ENCODE peak calls at places on chromosomes 5 and 9, in nine cellular contexts. N is neuronal stem cell; P is mammary epithelial cell; K is substantia nigra; F is ureter; T is glomerular endothelial cell; H is dorsolateral prefrontal cortex; I is activated naive CD4-positive, alpha-beta T cell; B is activated CD4-positive, alpha-beta T cell treated with anti-CD3 and anti-CD28 coated beads for 24 hours. C is an unnamed sample.

GRCh38 chr5:35753500-35753899 is 103.2 kb upstream of the IL7R start:
- DNase-seq in B (no peak), K (no peak), F (no peak), I (no peak), N (no peak), T (no peak), H (no peak), P (no peak), C (no peak)

GRCh38 chr9:86321373-86321772 is 32.8 kb downstream of the TUT7 start:
- DNase-seq in T (no peak), K (no peak), N (no peak), B (no peak), H (no peak), P (peak; percentile 48), F (no peak), I (no peak), C (no peak)

GRCh38 chr9:91825866-91826265 is 124.2 kb downstream of the ROR2 start:
- DNase-seq in H (no peak), B (no peak), N (no peak), K (no peak), T (no peak), P (no peak), I (no peak), F (no peak), C (no peak)

GRCh38 chr9:94801685-94802084 is 75.2 kb downstream of the AOPEP start:
- DNase-seq in N (no peak), T (no peak), H (no peak), I (no peak), F (no peak), K (no peak), B (no peak), P (peak; percentile 29), C (no peak)

GRCh38 chr5:126676195-126676624 is 75.5 kb downstream of the PHAX start:
- DNase-seq in H (no peak), B (peak; percentile 40), F (peak; percentile 70), N (peak; percentile 46), I (peak; percentile 32), T (no peak), P (peak; percentile 57), K (peak; percentile 9), C (peak; percentile 32)

GRCh38 chr5:73644385-73644963 is 18.5 kb downstream of the ARHGEF28 start:
- DNase-seq in K (no peak), B (no peak), N (no peak), F (no peak), T (no peak), I (no peak), H (no peak), P (no peak), C (no peak)

GRCh38 chr9:34646211-34647083 is at the start of gene GALT:
- DNase-seq in P (peak; percentile 85), B (peak; percentile 98), I (peak; percentile 93), F (peak; percentile 96), H (peak; percentile 82), T (no peak), K (peak; percentile 89), N (peak; percentile 83), C (peak; percentile 95)

GRCh38 chr9:105401651-105402050 is 46.2 kb upstream of the FSD1L start:
- DNase-seq in T (no peak), B (no peak), P (no peak), N (no peak), H (no peak), K (no peak), I (no peak), F (no peak), C (no peak)

GRCh38 chr5:16809816-16810502 is 126.1 kb downstream of the MYO10 start:
- DNase-seq in P (no peak), N (no peak), B (no peak), T (no peak), F (no peak), I (no peak), K (no peak), H (no peak), C (no peak)

GRCh38 chr5:160269017-160269416 is 39.7 kb downstream of the FABP6 start:
- DNase-seq in N (no peak), P (peak; percentile 56), I (no peak), B (no peak), K (peak; percentile 64), H (peak; percentile 65), F (peak; percentile 89), T (peak; percentile 68), C (no peak)

GRCh38 chr5:66565878-66566277 is 30.3 kb upstream of the MAST4 start:
- DNase-seq in N (no peak), I (no peak), P (no peak), K (no peak), F (no peak), T (no peak), H (no peak), B (no peak), C (no peak)

GRCh38 chr9:124257865-124258764 is at the start of gene NEK6:
- DNase-seq in H (no peak), B (no peak), K (peak; percentile 26), N (no peak), I (no peak), F (no peak), P (peak; percentile 47), T (no peak), C (peak; percentile 19)

GRCh38 chr5:2093859-2094615 is 211.3 kb upstream of the IRX4 start:
- DNase-seq in I (no peak), H (no peak), F (no peak), P (peak; percentile 84), B (no peak), K (no peak), T (peak; percentile 54), N (no peak), C (no peak)

GRCh38 chr5:74252033-74252430 is 388.5 kb downstream of the ENC1 start:
- DNase-seq in T (no peak), F (no peak), N (no peak), I (no peak), P (no peak), H (no peak), B (no peak), K (no peak), C (no peak)

GRCh38 chr5:6634327-6634713 is 1.1 kb downstream of the SRD5A1 start:
- DNase-seq in I (no peak), N (no peak), F (no peak), H (no peak), T (no peak), B (no peak), P (no peak), K (no peak), C (no peak)

GRCh38 chr5:1323803-1324173 is 21.1 kb downstream of the CLPTM1L start:
- DNase-seq in N (no peak), T (no peak), H (no peak), I (no peak), F (no peak), B (no peak), K (no peak), P (no peak), C (no peak)

GRCh38 chr5:107652839-107653607 is 17.7 kb downstream of the EFNA5 start:
- DNase-seq in P (no peak), I (no peak), H (no peak), T (no peak), K (no peak), N (no peak), B (no peak), F (no peak), C (no peak)

GRCh38 chr5:180860273-180860886 is 696 bp downstream of the ZFP62 start:
- DNase-seq in N (no peak), I (no peak), K (no peak), P (no peak), B (peak; percentile 18), F (peak; percentile 45), T (no peak), H (no peak), C (peak; percentile 22)

GRCh38 chr9:97689401-97689800 is 7.7 kb downstream of the XPA start:
- DNase-seq in F (no peak), P (no peak), N (no peak), H (no peak), B (no peak), K (no peak), I (no peak), T (no peak), C (no peak)

C was measured in progenitor cell of endocrine pancreas.